ENCODE peak calls at places on chromosomes 5 and 9, in nine cellular contexts. N, J, C, Q, I, G, S, B and Z are unnamed samples.
A peak's percentile ranks its signal among the peaks of the same experiment; 100 is the strongest.

GRCh38 chr9:13053504-13053903 is 226.0 kb downstream of the MPDZ start:
- DNase-seq in C (no peak), N (no peak), G (no peak), S (no peak), B (no peak), J (no peak), Q (no peak), I (no peak), Z (no peak)

GRCh38 chr9:106878943-106879916 is 16.3 kb downstream of the ZNF462 start:
- DNase-seq in I (peak; percentile 31), J (peak; percentile 98), N (peak; percentile 72), B (no peak), Q (peak; percentile 15), C (no peak), G (peak; percentile 95), S (no peak), Z (no peak)

GRCh38 chr9:127534931-127535330 is 77.1 kb upstream of the STXBP1 start:
- DNase-seq in N (no peak), B (no peak), G (no peak), S (no peak), C (no peak), I (no peak), J (no peak), Q (no peak), Z (no peak)

GRCh38 chr5:45694255-45694834 is 1.8 kb downstream of the HCN1 start:
- DNase-seq in N (no peak), I (no peak), J (no peak), Q (no peak), B (no peak), C (no peak), G (no peak), S (peak; percentile 50), Z (no peak)

GRCh38 chr9:93599571-93600403 is 23.4 kb downstream of the PHF2 start:
- DNase-seq in N (no peak), G (no peak), B (no peak), J (no peak), I (no peak), Q (no peak), C (no peak), S (peak; percentile 46), Z (no peak)

GRCh38 chr9:129182625-129183494 is 4.8 kb upstream of the IER5L start:
- DNase-seq in I (no peak), G (peak; percentile 17), B (no peak), N (no peak), S (peak; percentile 94), J (no peak), C (no peak), Q (peak; percentile 35), Z (peak; percentile 40)

GRCh38 chr9:106731910-106732309 is 131.1 kb upstream of the ZNF462 start:
- DNase-seq in C (no peak), S (no peak), J (no peak), I (no peak), G (no peak), Q (no peak), B (no peak), N (no peak), Z (no peak)

GRCh38 chr5:39891376-39891775 is 466.6 kb upstream of the DAB2 start:
- DNase-seq in J (peak; percentile 32), S (no peak), I (no peak), G (peak; percentile 88), C (no peak), N (no peak), B (no peak), Q (no peak), Z (no peak)

GRCh38 chr9:132878695-132879064 is at the start of gene SPACA9:
- DNase-seq in B (peak; percentile 21), I (peak; percentile 55), C (peak; percentile 20), S (peak; percentile 83), G (peak; percentile 45), N (peak; percentile 59), Q (peak; percentile 59), J (peak; percentile 17), Z (peak; percentile 62)

GRCh38 chr5:63141582-63141981 is 563.0 kb downstream of the LRRC70 start:
- DNase-seq in Q (no peak), N (no peak), B (no peak), G (no peak), J (no peak), I (no peak), C (no peak), S (no peak), Z (no peak)

GRCh38 chr9:19999491-20000057 is 210.7 kb upstream of the SLC24A2 start:
- DNase-seq in B (no peak), C (no peak), Q (no peak), G (peak; percentile 58), J (peak; percentile 89), N (no peak), I (no peak), S (no peak), Z (no peak)

GRCh38 chr5:33120671-33121070 is 320.1 kb upstream of the TARS1 start:
- DNase-seq in J (peak; percentile 95), Q (no peak), S (no peak), B (no peak), G (peak; percentile 91), N (no peak), I (no peak), C (no peak), Z (no peak)

GRCh38 chr5:1747079-1747802 is 52.4 kb downstream of the MRPL36 start:
- DNase-seq in I (no peak), S (peak; percentile 22), B (no peak), N (no peak), Q (no peak), G (no peak), C (no peak), J (no peak), Z (peak; percentile 15)

DNA sequence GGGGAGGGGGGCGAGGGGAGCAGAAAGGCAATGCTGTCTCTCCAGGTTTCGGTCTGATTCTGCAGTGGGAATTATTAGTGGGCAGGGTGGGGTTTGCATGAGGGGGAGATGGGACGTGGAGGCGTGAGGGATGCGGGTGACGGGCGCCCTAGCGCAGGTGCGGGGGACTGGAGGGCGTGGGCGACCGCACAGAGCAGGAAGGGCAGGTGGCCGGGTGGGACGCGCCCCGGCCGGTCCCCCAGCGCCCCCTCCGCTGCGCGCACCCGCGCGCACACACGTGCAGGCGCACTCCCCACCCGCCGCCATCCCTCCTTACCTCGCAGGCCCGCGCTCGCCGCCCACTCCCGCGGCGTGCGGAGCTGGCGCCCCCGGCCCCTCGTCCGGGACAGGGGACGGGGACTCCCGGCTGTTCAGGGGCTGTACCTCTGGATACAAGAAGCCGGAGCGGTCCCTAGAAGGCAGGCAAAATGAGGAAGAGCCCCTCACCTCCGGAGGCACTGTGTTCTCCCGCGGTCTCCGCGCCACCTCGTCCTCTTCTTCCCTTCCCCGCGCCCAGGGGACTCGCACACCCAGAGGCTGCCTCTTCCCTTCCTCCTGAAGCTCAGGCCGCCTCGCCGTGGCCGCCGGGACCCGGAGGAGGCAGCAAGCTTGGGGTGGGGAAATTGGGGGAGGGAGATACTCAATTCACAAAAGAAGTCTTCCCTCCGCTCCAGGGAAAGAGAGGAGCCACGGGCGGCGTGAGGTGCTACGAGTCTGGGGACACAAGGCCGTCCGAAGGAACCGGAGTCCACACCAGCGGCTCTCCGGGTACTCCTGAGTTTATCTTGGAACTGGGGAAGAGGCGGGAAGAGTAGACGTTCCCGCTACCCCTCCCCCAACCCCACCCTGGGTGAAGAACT is 1.3 kb upstream of the GABRB2 start:
- DNase-seq in B (no peak), Q (no peak), S (peak; percentile 78), J (no peak), N (no peak), I (no peak), C (no peak), G (no peak), Z (no peak)
- H3K4me3 ChIP-seq in B (no peak overlapping the region), Q (peak overlapping the region; percentile 24), S (peak overlapping the region; percentile 84), J (peak overlapping the region; percentile 44), N (peak overlapping the region; percentile 4), I (peak overlapping the region; percentile 31), C (no peak overlapping the region), G (no peak overlapping the region), Z (peak overlapping the region; percentile 27)

DNA sequence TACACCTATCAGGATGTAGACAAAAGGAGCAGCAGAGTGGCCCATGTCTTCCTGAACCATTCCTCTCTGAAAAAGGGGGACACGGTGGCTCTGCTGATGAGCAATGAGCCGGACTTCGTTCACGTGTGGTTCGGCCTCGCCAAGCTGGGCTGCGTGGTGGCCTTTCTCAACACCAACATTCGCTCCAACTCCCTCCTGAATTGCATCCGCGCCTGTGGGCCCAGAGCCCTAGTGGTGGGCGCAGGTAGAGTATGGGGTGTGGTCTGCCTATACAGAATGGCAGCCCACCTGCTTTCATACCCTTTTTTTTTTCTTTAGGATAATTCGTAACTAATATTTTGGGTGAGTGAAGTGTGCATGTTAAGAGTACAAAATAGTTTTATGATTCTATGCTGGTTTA is 1.1 kb downstream of the SLC27A6 start:
- DNase-seq in Q (no peak), S (peak; percentile 68), G (no peak), B (no peak), N (no peak), I (no peak), C (no peak), J (no peak), Z (no peak)
- H3K4me3 ChIP-seq in Q (no peak overlapping the region), S (no peak overlapping the region), G (no peak overlapping the region), B (no peak overlapping the region), N (no peak overlapping the region), I (no peak overlapping the region), C (no peak overlapping the region), J (no peak overlapping the region), Z (no peak overlapping the region)

GRCh38 chr5:120254385-120254784 is 209.7 kb upstream of the PRR16 start:
- DNase-seq in S (no peak), G (no peak), J (no peak), C (no peak), I (no peak), B (no peak), Q (no peak), N (no peak), Z (no peak)

GRCh38 chr5:120255214-120255613 is 208.9 kb upstream of the PRR16 start:
- DNase-seq in G (no peak), B (no peak), I (no peak), Q (no peak), J (no peak), C (no peak), S (no peak), N (no peak), Z (no peak)

GRCh38 chr5:120256376-120256775 is 207.7 kb upstream of the PRR16 start:
- DNase-seq in C (no peak), G (no peak), N (no peak), I (no peak), S (no peak), J (no peak), B (no peak), Q (no peak), Z (no peak)

GRCh38 chr5:120251898-120252297 is 212.2 kb upstream of the PRR16 start:
- DNase-seq in S (no peak), J (no peak), C (no peak), N (no peak), Q (no peak), B (no peak), I (no peak), G (no peak), Z (no peak)

GRCh38 chr5:120252839-120253238 is 211.3 kb upstream of the PRR16 start:
- DNase-seq in B (no peak), Q (no peak), C (no peak), J (peak; percentile 58), I (no peak), S (no peak), N (no peak), G (no peak), Z (no peak)
- H3K4me3 ChIP-seq in B (no peak overlapping the region), Q (no peak overlapping the region), C (no peak overlapping the region), J (no peak overlapping the region), I (no peak overlapping the region), S (no peak overlapping the region), N (no peak overlapping the region), G (no peak overlapping the region), Z (no peak overlapping the region)

DNA sequence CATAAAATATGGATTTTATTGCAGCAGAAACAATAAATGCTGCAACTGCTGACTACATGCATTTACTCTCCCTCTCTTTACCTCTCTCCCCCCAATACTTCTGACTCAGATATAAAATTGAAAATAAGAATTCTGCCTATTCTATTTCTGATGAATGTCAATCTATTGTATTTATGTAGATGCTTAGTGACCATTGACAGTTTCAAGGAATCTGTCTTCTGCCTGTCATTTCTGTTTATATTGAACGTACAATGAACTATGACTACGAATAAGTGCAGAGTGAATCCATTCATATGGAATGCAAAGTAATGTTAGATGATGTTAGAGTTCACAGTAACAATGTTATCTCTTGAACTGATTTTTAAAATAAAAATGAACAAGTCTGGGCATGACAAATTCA is 898 bp downstream of the CDH10 start:
- DNase-seq in B (no peak), G (no peak), I (no peak), S (no peak), C (no peak), Q (no peak), N (no peak), J (no peak), Z (no peak)
- H3K4me3 ChIP-seq in B (no peak overlapping the region), G (no peak overlapping the region), I (no peak overlapping the region), S (peak overlapping the region; percentile 84), C (no peak overlapping the region), Q (no peak overlapping the region), N (no peak overlapping the region), J (peak overlapping the region; percentile 71), Z (no peak overlapping the region)